ENCODE peak calls at places on chromosomes 16 and 17, in five cellular contexts. One of them, this sample, is unnamed. For H3K27me3, the result is how much of the 10 kb centered on the place peaks cover.

GRCh38 chr17:67577429-67577828 is 140.3 kb upstream of the NOL11 start:
- DNase-seq in MM.1S: no peak
- DNase-seq in AG04450: no peak
- DNase-seq in SJSA1: no peak
- DNase-seq in GM06990: no peak
- DNase-seq in this sample: no peak

GRCh38 chr17:76086384-76086783 is 7.4 kb downstream of the ZACN start:
- DNase-seq in MM.1S: no peak
- DNase-seq in AG04450: no peak
- DNase-seq in SJSA1: no peak
- DNase-seq in GM06990: no peak
- DNase-seq in this sample: no peak

GRCh38 chr17:40912506-40913220 is 24.8 kb downstream of the KRT23 start:
- DNase-seq in MM.1S: no peak
- DNase-seq in AG04450: no peak
- DNase-seq in SJSA1: no peak
- DNase-seq in GM06990: no peak
- DNase-seq in this sample: no peak

GRCh38 chr17:77312786-77313599 is 172.2 kb downstream of the SEC14L1 start:
- DNase-seq in MM.1S: no peak
- DNase-seq in AG04450: peak
- DNase-seq in SJSA1: peak
- DNase-seq in GM06990: no peak
- DNase-seq in this sample: peak

GRCh38 chr16:50202926-50203624 is 50.0 kb downstream of the TENT4B start:
- DNase-seq in MM.1S: no peak
- DNase-seq in AG04450: no peak
- DNase-seq in SJSA1: peak
- DNase-seq in GM06990: no peak
- DNase-seq in this sample: peak

GRCh38 chr17:6070280-6070894 is at the start of gene WSCD1:
- DNase-seq in MM.1S: peak
- DNase-seq in AG04450: no peak
- DNase-seq in SJSA1: no peak
- DNase-seq in GM06990: no peak
- DNase-seq in this sample: no peak

GRCh38 chr17:50882851-50883250 is 16.7 kb upstream of the TOB1 start:
- DNase-seq in MM.1S: no peak
- DNase-seq in AG04450: no peak
- DNase-seq in SJSA1: no peak
- DNase-seq in GM06990: no peak
- DNase-seq in this sample: no peak

GRCh38 chr16:53429221-53429943 is 4.9 kb upstream of the RBL2 start:
- DNase-seq in MM.1S: no peak
- DNase-seq in AG04450: peak
- DNase-seq in SJSA1: no peak
- DNase-seq in GM06990: no peak
- DNase-seq in this sample: no peak

GRCh38 chr17:35692811-35693210 is 38.6 kb upstream of the RASL10B start:
- DNase-seq in MM.1S: no peak
- DNase-seq in AG04450: no peak
- DNase-seq in SJSA1: no peak
- DNase-seq in GM06990: no peak
- DNase-seq in this sample: no peak

GRCh38 chr17:7478276-7479138 is 924 bp downstream of the ZBTB4 start:
- DNase-seq in MM.1S: no peak
- DNase-seq in AG04450: no peak
- DNase-seq in SJSA1: no peak
- DNase-seq in GM06990: peak
- DNase-seq in this sample: no peak

GRCh38 chr17:45149669-45150603 is 1.7 kb downstream of the HEXIM1 start:
- DNase-seq in MM.1S: peak
- DNase-seq in AG04450: no peak
- DNase-seq in SJSA1: peak
- DNase-seq in GM06990: peak
- DNase-seq in this sample: no peak

GRCh38 chr17:8994319-8994718 is 27.0 kb upstream of the NTN1 start:
- DNase-seq in MM.1S: no peak
- DNase-seq in AG04450: peak
- DNase-seq in SJSA1: peak
- DNase-seq in GM06990: peak
- DNase-seq in this sample: no peak

GRCh38 chr17:60151355-60151754 is 1.6 kb downstream of the CA4 start:
- DNase-seq in MM.1S: peak
- DNase-seq in AG04450: no peak
- DNase-seq in SJSA1: no peak
- DNase-seq in GM06990: no peak
- DNase-seq in this sample: no peak

GRCh38 chr16:80654094-80654862 is 113.5 kb downstream of the DYNLRB2 start:
- DNase-seq in MM.1S: no peak
- DNase-seq in AG04450: no peak
- DNase-seq in SJSA1: no peak
- DNase-seq in GM06990: no peak
- DNase-seq in this sample: no peak

GRCh38 chr17:64306850-64307463 is 43.9 kb upstream of the TEX2 start:
- DNase-seq in MM.1S: peak
- DNase-seq in AG04450: peak
- DNase-seq in SJSA1: peak
- DNase-seq in GM06990: no peak
- DNase-seq in this sample: no peak

GRCh38 chr17:50834786-50835562 is 412 bp upstream of the WFIKKN2 start:
- DNase-seq in MM.1S: no peak
- DNase-seq in AG04450: peak
- DNase-seq in SJSA1: no peak
- DNase-seq in GM06990: no peak
- DNase-seq in this sample: no peak

GRCh38 chr16:10741844-10742243 is 1.8 kb upstream of the NUBP1 start:
- DNase-seq in MM.1S: no peak
- DNase-seq in AG04450: no peak
- DNase-seq in SJSA1: no peak
- DNase-seq in GM06990: no peak
- DNase-seq in this sample: no peak

GRCh38 chr17:83148317-83149044 is 69.1 kb downstream of the METRNL start:
- DNase-seq in MM.1S: no peak
- DNase-seq in AG04450: no peak
- DNase-seq in SJSA1: peak
- DNase-seq in GM06990: no peak
- DNase-seq in this sample: no peak

GRCh38 chr17:46770818-46771600 is 47.5 kb downstream of the WNT3 start:
- DNase-seq in MM.1S: no peak
- DNase-seq in AG04450: no peak
- DNase-seq in SJSA1: peak
- DNase-seq in GM06990: no peak
- DNase-seq in this sample: no peak

GRCh38 chr16:81641403-81642106 is 137.5 kb upstream of the PLCG2 start:
- DNase-seq in MM.1S: no peak
- DNase-seq in AG04450: no peak
- DNase-seq in SJSA1: no peak
- DNase-seq in GM06990: no peak
- DNase-seq in this sample: no peak

GRCh38 chr17:6986676-6987075 is 9.2 kb upstream of the ALOX12 start:
- DNase-seq in MM.1S: no peak
- DNase-seq in AG04450: no peak
- DNase-seq in SJSA1: no peak
- DNase-seq in GM06990: no peak
- DNase-seq in this sample: no peak

GRCh38 chr16:21989141-21989540 is 11.8 kb downstream of the PDZD9 start:
- DNase-seq in MM.1S: no peak
- DNase-seq in AG04450: no peak
- DNase-seq in SJSA1: no peak
- DNase-seq in GM06990: no peak
- DNase-seq in this sample: peak

GRCh38 chr17:48612854-48613691 is 2.0 kb downstream of the HOXB8 start:
- DNase-seq in MM.1S: no peak
- DNase-seq in AG04450: no peak
- DNase-seq in SJSA1: no peak
- DNase-seq in GM06990: no peak
- DNase-seq in this sample: no peak
- H3K27me3 ChIP-seq in MM.1S: under half
- H3K27me3 ChIP-seq in AG04450: under half
- H3K27me3 ChIP-seq in SJSA1: under half
- H3K27me3 ChIP-seq in GM06990: under half
- H3K27me3 ChIP-seq in this sample: half or more

GRCh38 chr16:11794447-11794846 is 2.6 kb downstream of the ZC3H7A start:
- DNase-seq in MM.1S: no peak
- DNase-seq in AG04450: no peak
- DNase-seq in SJSA1: no peak
- DNase-seq in GM06990: no peak
- DNase-seq in this sample: no peak
- H3K27me3 ChIP-seq in MM.1S: under half
- H3K27me3 ChIP-seq in AG04450: under half
- H3K27me3 ChIP-seq in SJSA1: under half
- H3K27me3 ChIP-seq in GM06990: under half
- H3K27me3 ChIP-seq in this sample: under half

DNA sequence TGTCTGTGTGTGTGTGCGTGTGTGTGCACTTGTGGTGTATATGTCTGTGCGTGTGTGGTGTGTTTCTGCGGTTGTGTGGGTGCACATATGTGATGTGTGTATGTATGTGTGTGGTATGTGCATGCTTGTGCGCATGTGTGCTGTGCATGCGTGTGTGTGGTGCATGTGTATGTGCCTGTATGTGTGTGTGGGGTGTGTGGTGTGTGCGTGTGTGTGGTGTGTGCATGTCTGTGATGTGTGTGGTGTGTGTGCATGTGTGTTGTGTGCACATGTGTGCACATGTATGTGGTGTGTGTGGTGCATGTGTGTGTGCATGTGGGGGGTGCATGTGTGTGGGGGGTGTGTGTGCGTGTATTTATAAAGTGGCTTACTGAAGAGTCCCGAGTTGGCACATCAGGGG is 23.0 kb upstream of the DNAI2 start:
- DNase-seq in MM.1S: no peak
- DNase-seq in AG04450: no peak
- DNase-seq in SJSA1: no peak
- DNase-seq in GM06990: no peak
- DNase-seq in this sample: no peak
- H3K27me3 ChIP-seq in MM.1S: half or more
- H3K27me3 ChIP-seq in AG04450: under half
- H3K27me3 ChIP-seq in SJSA1: under half
- H3K27me3 ChIP-seq in GM06990: under half
- H3K27me3 ChIP-seq in this sample: under half

DNA sequence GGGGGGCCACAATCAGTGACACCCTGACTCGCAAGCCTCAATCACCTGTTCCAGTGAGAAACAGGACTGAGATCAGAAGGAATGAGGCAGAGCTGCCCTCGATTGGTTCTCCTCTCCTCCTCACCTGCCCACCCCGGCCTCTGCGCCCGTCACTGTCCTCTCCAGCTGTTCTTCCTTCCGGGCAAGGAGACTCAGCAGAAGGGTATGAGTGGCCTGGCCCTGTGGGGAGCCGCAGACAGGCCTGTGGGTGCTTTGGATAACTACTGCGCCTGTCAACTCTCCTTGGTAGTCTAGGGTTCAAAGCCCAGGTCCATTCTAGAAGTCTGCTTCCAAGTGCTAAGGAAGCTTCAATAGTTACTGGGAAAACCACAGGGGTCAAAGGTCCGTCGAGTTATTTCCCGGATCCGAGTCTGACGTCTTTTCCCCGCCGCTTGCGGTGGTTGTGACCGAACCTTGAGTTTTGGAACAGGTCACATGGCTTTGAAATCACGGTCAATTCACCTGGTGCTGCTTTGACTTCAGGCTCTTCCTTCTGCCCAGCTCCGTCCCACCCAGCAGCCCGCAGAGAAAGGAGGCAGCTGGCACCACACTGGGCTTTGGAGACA is 8.3 kb downstream of the CARD14 start:
- DNase-seq in MM.1S: no peak
- DNase-seq in AG04450: no peak
- DNase-seq in SJSA1: no peak
- DNase-seq in GM06990: no peak
- DNase-seq in this sample: no peak
- H3K27me3 ChIP-seq in MM.1S: half or more
- H3K27me3 ChIP-seq in AG04450: under half
- H3K27me3 ChIP-seq in SJSA1: under half
- H3K27me3 ChIP-seq in GM06990: under half
- H3K27me3 ChIP-seq in this sample: under half

GRCh38 chr16:85984211-85984880 is 85.4 kb downstream of the IRF8 start:
- DNase-seq in MM.1S: no peak
- DNase-seq in AG04450: no peak
- DNase-seq in SJSA1: no peak
- DNase-seq in GM06990: no peak
- DNase-seq in this sample: no peak
- H3K27me3 ChIP-seq in MM.1S: half or more
- H3K27me3 ChIP-seq in AG04450: half or more
- H3K27me3 ChIP-seq in SJSA1: under half
- H3K27me3 ChIP-seq in GM06990: under half
- H3K27me3 ChIP-seq in this sample: under half

GRCh38 chr17:48630009-48630924 is 4.1 kb upstream of the HOXB9 start:
- DNase-seq in MM.1S: no peak
- DNase-seq in AG04450: no peak
- DNase-seq in SJSA1: no peak
- DNase-seq in GM06990: no peak
- DNase-seq in this sample: no peak

GRCh38 chr17:48631693-48632578 is 5.8 kb upstream of the HOXB9 start:
- DNase-seq in MM.1S: no peak
- DNase-seq in AG04450: no peak
- DNase-seq in SJSA1: no peak
- DNase-seq in GM06990: no peak
- DNase-seq in this sample: no peak

GRCh38 chr17:48632579-48633265 is 6.6 kb upstream of the HOXB9 start:
- DNase-seq in MM.1S: no peak
- DNase-seq in AG04450: no peak
- DNase-seq in SJSA1: no peak
- DNase-seq in GM06990: no peak
- DNase-seq in this sample: no peak

GRCh38 chr17:48629411-48629759 is 3.2 kb upstream of the HOXB9 start:
- DNase-seq in MM.1S: no peak
- DNase-seq in AG04450: no peak
- DNase-seq in SJSA1: no peak
- DNase-seq in GM06990: no peak
- DNase-seq in this sample: no peak

DNA sequence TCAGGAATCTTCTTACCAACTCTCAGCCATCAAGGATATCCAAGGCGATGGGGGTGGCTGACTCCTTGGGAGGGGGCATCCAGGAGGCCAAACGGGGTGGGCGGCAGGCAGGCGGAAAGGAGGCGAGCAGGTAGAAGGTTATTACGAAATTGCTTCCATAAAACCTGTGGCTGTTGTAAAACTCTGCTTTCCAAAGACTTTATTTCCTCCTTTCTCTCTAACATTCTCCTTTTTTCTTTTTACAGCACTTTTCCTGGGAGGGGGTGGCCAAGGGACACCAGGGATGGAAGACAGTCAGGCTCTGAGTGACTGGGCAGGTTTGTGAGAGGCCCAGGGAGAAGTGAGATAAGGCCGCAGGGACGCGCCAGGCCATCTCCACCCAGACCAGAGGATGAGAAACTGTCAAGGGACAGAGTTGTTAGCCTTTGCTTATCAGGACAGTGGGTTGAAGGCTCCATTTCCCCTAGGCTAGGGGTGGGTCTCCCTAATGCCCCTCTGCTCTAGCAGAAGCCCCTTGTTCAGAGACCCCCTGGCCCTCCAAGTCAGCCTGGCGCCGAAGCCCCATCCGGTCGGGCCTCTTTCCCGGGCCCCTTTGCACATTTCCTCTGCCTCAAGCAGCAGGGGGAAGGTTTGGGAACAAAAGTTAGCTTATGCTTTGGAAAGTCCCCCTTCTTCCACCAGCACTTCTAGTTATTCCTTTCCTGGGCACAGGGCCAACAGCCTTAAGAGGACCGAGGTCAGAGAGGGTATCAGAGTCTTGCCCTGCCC is 5.0 kb upstream of the HOXB9 start:
- DNase-seq in MM.1S: no peak
- DNase-seq in AG04450: no peak
- DNase-seq in SJSA1: no peak
- DNase-seq in GM06990: no peak
- DNase-seq in this sample: no peak
- H3K27me3 ChIP-seq in MM.1S: under half
- H3K27me3 ChIP-seq in AG04450: half or more
- H3K27me3 ChIP-seq in SJSA1: half or more
- H3K27me3 ChIP-seq in GM06990: under half
- H3K27me3 ChIP-seq in this sample: half or more

GRCh38 chr17:47775181-47775580 is 42.1 kb downstream of the TBX21 start:
- DNase-seq in MM.1S: no peak
- DNase-seq in AG04450: no peak
- DNase-seq in SJSA1: no peak
- DNase-seq in GM06990: no peak
- DNase-seq in this sample: no peak
- H3K27me3 ChIP-seq in MM.1S: half or more
- H3K27me3 ChIP-seq in AG04450: under half
- H3K27me3 ChIP-seq in SJSA1: under half
- H3K27me3 ChIP-seq in GM06990: under half
- H3K27me3 ChIP-seq in this sample: under half